ENCODE peak calls at places on chromosomes 3 and 15, in nine cellular contexts. E, D, T, S, X, M, A, N and J are unnamed samples.

GRCh38 chr3:124519844-124520243 is 210.4 kb upstream of the UMPS start:
- DNase-seq in D (no peak), S (no peak), T (peak; percentile 56), N (no peak), E (no peak), A (no peak), M (no peak), X (no peak), J (no peak)

GRCh38 chr15:79598639-79599038 is 166.5 kb downstream of the MINAR1 start:
- DNase-seq in A (no peak), M (no peak), X (no peak), T (no peak), N (no peak), S (no peak), E (no peak), D (no peak), J (peak; percentile 46)

GRCh38 chr15:96353931-96354730 is 23.6 kb downstream of the NR2F2 start:
- DNase-seq in D (peak; percentile 76), N (no peak), M (no peak), A (no peak), E (no peak), S (no peak), T (peak; percentile 22), X (no peak), J (peak; percentile 94)

GRCh38 chr3:194265996-194266657 is 85.0 kb downstream of the CPN2 start:
- DNase-seq in S (no peak), A (no peak), M (no peak), N (no peak), D (no peak), T (no peak), E (peak; percentile 1), X (no peak), J (no peak)

GRCh38 chr3:29057326-29057725 is 223.5 kb upstream of the RBMS3 start:
- DNase-seq in N (no peak), X (no peak), S (peak; percentile 65), D (no peak), E (no peak), A (no peak), M (no peak), T (peak; percentile 25), J (no peak)

GRCh38 chr3:127417709-127418559 is 130.1 kb upstream of the PRR20G start:
- DNase-seq in D (no peak), E (no peak), S (no peak), A (no peak), T (no peak), X (no peak), M (no peak), N (no peak), J (no peak)

GRCh38 chr15:88841201-88841600 is 38.0 kb downstream of the ACAN start:
- DNase-seq in X (no peak), E (no peak), D (no peak), S (no peak), N (no peak), M (no peak), A (no peak), T (no peak), J (no peak)

GRCh38 chr15:56052389-56053045 is 59.1 kb upstream of the NEDD4 start:
- DNase-seq in S (peak; percentile 39), E (no peak), M (peak; percentile 71), A (no peak), X (peak; percentile 66), D (no peak), T (peak; percentile 77), N (no peak), J (no peak)

GRCh38 chr3:29581311-29581710 is 300.4 kb downstream of the RBMS3 start:
- DNase-seq in S (no peak), X (no peak), M (no peak), D (no peak), A (no peak), T (peak; percentile 12), N (no peak), E (no peak), J (no peak)

GRCh38 chr3:40847571-40847992 is 322.8 kb downstream of the ZNF621 start:
- DNase-seq in A (no peak), D (no peak), E (peak; percentile 38), X (no peak), S (peak; percentile 82), M (no peak), N (no peak), T (no peak), J (no peak)

GRCh38 chr3:36219398-36219797 is 160.9 kb upstream of the STAC start:
- DNase-seq in X (no peak), A (no peak), E (no peak), S (peak; percentile 78), N (no peak), M (no peak), D (no peak), T (no peak), J (no peak)

GRCh38 chr3:19931180-19931692 is 2.8 kb downstream of the EFHB start:
- DNase-seq in E (no peak), N (no peak), M (no peak), S (no peak), A (peak; percentile 22), T (no peak), D (no peak), X (peak; percentile 61), J (no peak)

GRCh38 chr15:92069308-92070244 is 216.1 kb downstream of the SLCO3A1 start:
- DNase-seq in M (peak; percentile 87), E (peak; percentile 68), T (peak; percentile 13), D (no peak), S (peak; percentile 93), N (no peak), A (no peak), X (peak; percentile 48), J (no peak)

GRCh38 chr3:183487046-183487445 is 58.6 kb upstream of the MCF2L2 start:
- DNase-seq in D (no peak), N (no peak), M (no peak), T (no peak), S (no peak), A (no peak), E (no peak), X (no peak), J (no peak)

GRCh38 chr3:25037049-25037547 is 391.0 kb upstream of the RARB start:
- DNase-seq in T (peak; percentile 37), X (no peak), A (no peak), S (no peak), E (no peak), N (no peak), D (no peak), M (no peak), J (no peak)

GRCh38 chr3:169404491-169404890 is 259.0 kb downstream of the MECOM start:
- DNase-seq in M (no peak), X (no peak), D (no peak), A (no peak), E (no peak), N (no peak), T (no peak), S (no peak), J (no peak)

GRCh38 chr3:48966367-48966766 is 23.7 kb upstream of the P4HTM start:
- DNase-seq in D (no peak), S (no peak), A (no peak), N (no peak), X (no peak), M (no peak), E (no peak), T (no peak), J (no peak)

GRCh38 chr3:110248666-110249065 is 823.0 kb upstream of the NECTIN3 start:
- DNase-seq in D (no peak), A (no peak), S (no peak), E (no peak), N (no peak), X (no peak), M (no peak), T (no peak), J (no peak)

GRCh38 chr15:25057574-25057973 is 102.8 kb downstream of the SNRPN start:
- DNase-seq in T (no peak), D (no peak), S (no peak), M (no peak), N (no peak), X (no peak), E (peak; percentile 1), A (no peak), J (no peak)

GRCh38 chr3:86880066-86880465 is 110.9 kb downstream of the VGLL3 start:
- DNase-seq in X (no peak), E (no peak), A (no peak), S (no peak), N (no peak), M (no peak), D (no peak), T (no peak), J (no peak)

GRCh38 chr15:90576711-90577389 is 47.1 kb downstream of the CRTC3 start:
- DNase-seq in T (no peak), D (no peak), A (no peak), E (no peak), N (no peak), M (no peak), S (no peak), X (no peak), J (no peak)

GRCh38 chr3:54951405-54951804 is 23.5 kb upstream of the LRTM1 start:
- DNase-seq in S (peak; percentile 79), T (peak; percentile 43), X (no peak), A (peak; percentile 51), N (peak; percentile 70), E (peak; percentile 71), D (peak; percentile 72), M (peak; percentile 39), J (no peak)

GRCh38 chr3:101695779-101696372 is 9.4 kb upstream of the RPL24 start:
- DNase-seq in T (no peak), D (peak; percentile 39), N (no peak), M (peak; percentile 51), E (peak; percentile 38), X (no peak), A (no peak), S (peak; percentile 51), J (no peak)

GRCh38 chr3:172648736-172649135 is 62.1 kb downstream of the NCEH1 start:
- DNase-seq in A (no peak), X (peak; percentile 88), T (peak; percentile 66), M (no peak), E (no peak), S (no peak), D (no peak), N (no peak), J (no peak)

GRCh38 chr3:30186741-30187219 is 419.6 kb upstream of the TGFBR2 start:
- DNase-seq in E (peak; percentile 54), M (no peak), A (peak; percentile 11), T (peak; percentile 10), N (no peak), S (no peak), D (no peak), X (no peak), J (no peak)

GRCh38 chr3:127408022-127408683 is 120.3 kb upstream of the PRR20G start:
- DNase-seq in E (peak; percentile 4), S (no peak), M (no peak), X (no peak), A (no peak), N (no peak), D (no peak), T (no peak), J (no peak)

GRCh38 chr15:91165850-91166249 is 65.8 kb downstream of the SV2B start:
- DNase-seq in A (no peak), M (no peak), X (no peak), T (peak; percentile 28), N (no peak), E (no peak), D (no peak), S (no peak), J (no peak)

GRCh38 chr15:71106802-71107500 is 8.3 kb upstream of the THSD4 start:
- DNase-seq in T (no peak), X (no peak), N (no peak), A (no peak), S (peak; percentile 63), D (no peak), E (no peak), M (no peak), J (no peak)

GRCh38 chr3:114119776-114120175 is 59.1 kb downstream of the DRD3 start:
- DNase-seq in A (no peak), N (no peak), X (no peak), S (no peak), M (no peak), T (no peak), D (no peak), E (no peak), J (no peak)

GRCh38 chr3:89107461-89108035 is at the start of gene EPHA3:
- DNase-seq in A (peak; percentile 40), M (peak; percentile 55), T (peak; percentile 45), N (peak; percentile 76), E (peak; percentile 82), X (no peak), D (peak; percentile 84), S (peak; percentile 3), J (peak; percentile 32)

GRCh38 chr15:81155375-81156218 is 21.5 kb downstream of the CFAP161 start:
- DNase-seq in S (peak; percentile 15), X (peak; percentile 54), A (peak; percentile 14), D (peak; percentile 16), E (peak; percentile 45), M (peak; percentile 14), T (peak; percentile 32), N (peak; percentile 8), J (peak; percentile 20)